ENCODE peak calls at places on chromosome 19, in ten cellular contexts. Z, B, Q, X, F, E, O, S, I and M are unnamed samples.

GRCh38 chr19:5113101-5113557 is 144.2 kb downstream of the KDM4B start:
- DNase-seq in S (no peak), F (no peak), I (no peak), Z (peak; percentile 42), O (no peak), B (no peak), Q (no peak), E (no peak), X (no peak), M (no peak)

GRCh38 chr19:43432866-43433673 is 18.4 kb downstream of the TEX101 start:
- DNase-seq in F (peak; percentile 63), Q (peak; percentile 39), S (peak; percentile 53), Z (peak; percentile 6), O (peak; percentile 46), I (peak; percentile 61), X (peak; percentile 55), E (peak; percentile 58), B (peak; percentile 52), M (peak; percentile 61)

GRCh38 chr19:7924241-7924640 is 1.7 kb downstream of the CTXN1 start:
- DNase-seq in Q (no peak), X (no peak), F (no peak), S (no peak), E (no peak), I (no peak), O (no peak), Z (no peak), B (no peak), M (no peak)

GRCh38 chr19:16217671-16218464 is 20.2 kb downstream of the AP1M1 start:
- DNase-seq in S (no peak), O (no peak), F (no peak), Q (no peak), E (no peak), Z (no peak), B (no peak), X (no peak), I (no peak), M (no peak)

GRCh38 chr19:15629003-15629880 is 11.5 kb upstream of the CYP4F3 start:
- DNase-seq in F (peak; percentile 92), Z (no peak), E (peak; percentile 83), B (peak; percentile 94), X (peak; percentile 30), S (peak; percentile 91), Q (peak; percentile 76), I (peak; percentile 88), O (peak; percentile 87), M (peak; percentile 73)

GRCh38 chr19:48556163-48556562 is 4.2 kb downstream of the SULT2B1 start:
- DNase-seq in E (no peak), F (no peak), I (no peak), Z (no peak), B (no peak), O (no peak), Q (no peak), S (no peak), X (no peak), M (no peak)

GRCh38 chr19:23046743-23047142 is 43.8 kb upstream of the ZNF728 start:
- DNase-seq in Q (no peak), E (no peak), F (no peak), I (no peak), B (no peak), X (no peak), O (no peak), S (no peak), Z (no peak), M (no peak)

GRCh38 chr19:53849237-53849676 is 18.4 kb upstream of the MYADM start:
- DNase-seq in Z (no peak), O (no peak), F (no peak), S (no peak), I (no peak), X (no peak), B (no peak), Q (no peak), E (no peak), M (no peak)

GRCh38 chr19:33432408-33433170 is 59.1 kb downstream of the CEBPG start:
- DNase-seq in S (no peak), O (no peak), Z (no peak), F (peak; percentile 24), E (peak; percentile 34), I (no peak), Q (no peak), B (no peak), X (no peak), M (no peak)